ENCODE peak calls at places on chromosome 9, in six cellular contexts. B is foreskin fibroblast, V is HCT116, C is HL-60, R is stomach, M is fibroblast of lung. T is an unnamed sample.

GRCh38 chr9:134550584-134550983 is 91.0 kb upstream of the COL5A1 start:
- DNase-seq in B (no peak), M (no peak), R (no peak), V (no peak), C (no peak), T (no peak)

GRCh38 chr9:122754825-122755224 is 12.7 kb downstream of the OR1L6 start:
- DNase-seq in C (no peak), R (no peak), V (no peak), M (no peak), B (no peak), T (no peak)

GRCh38 chr9:10855847-10856246 is 243.0 kb upstream of the PTPRD start:
- DNase-seq in M (no peak), B (no peak), C (no peak), V (no peak), R (no peak), T (peak)

GRCh38 chr9:95085861-95086563 is 231.5 kb downstream of the FANCC start:
- DNase-seq in M (no peak), B (no peak), C (no peak), R (peak), V (no peak), T (no peak)

GRCh38 chr9:107100591-107100990 is 182.5 kb upstream of the RAD23B start:
- DNase-seq in M (no peak), V (no peak), C (no peak), R (no peak), B (no peak), T (no peak)

GRCh38 chr9:13324988-13325387 is 45.5 kb upstream of the MPDZ start:
- DNase-seq in M (peak), C (no peak), V (no peak), R (no peak), B (peak), T (peak)

GRCh38 chr9:120397453-120397852 is 182.5 kb downstream of the CDK5RAP2 start:
- DNase-seq in B (no peak), M (no peak), R (no peak), V (no peak), C (no peak), T (no peak)

GRCh38 chr9:36597412-36598178 is 24.9 kb downstream of the MELK start:
- DNase-seq in B (peak), C (no peak), M (peak), V (peak), R (no peak), T (peak)

GRCh38 chr9:935348-935965 is 41.0 kb upstream of the DMRT3 start:
- DNase-seq in C (no peak), V (no peak), R (no peak), M (peak), B (peak), T (no peak)

GRCh38 chr9:11149065-11149464 is 536.3 kb upstream of the PTPRD start:
- DNase-seq in M (no peak), B (no peak), V (no peak), R (no peak), C (no peak), T (no peak)

GRCh38 chr9:72361227-72361626 is 3.8 kb downstream of the ZFAND5 start:
- DNase-seq in B (no peak), V (no peak), C (no peak), M (no peak), R (no peak), T (no peak)

GRCh38 chr9:9819886-9820285 is 792.9 kb downstream of the PTPRD start:
- DNase-seq in B (no peak), M (peak), R (no peak), V (no peak), C (no peak), T (peak)

DNA sequence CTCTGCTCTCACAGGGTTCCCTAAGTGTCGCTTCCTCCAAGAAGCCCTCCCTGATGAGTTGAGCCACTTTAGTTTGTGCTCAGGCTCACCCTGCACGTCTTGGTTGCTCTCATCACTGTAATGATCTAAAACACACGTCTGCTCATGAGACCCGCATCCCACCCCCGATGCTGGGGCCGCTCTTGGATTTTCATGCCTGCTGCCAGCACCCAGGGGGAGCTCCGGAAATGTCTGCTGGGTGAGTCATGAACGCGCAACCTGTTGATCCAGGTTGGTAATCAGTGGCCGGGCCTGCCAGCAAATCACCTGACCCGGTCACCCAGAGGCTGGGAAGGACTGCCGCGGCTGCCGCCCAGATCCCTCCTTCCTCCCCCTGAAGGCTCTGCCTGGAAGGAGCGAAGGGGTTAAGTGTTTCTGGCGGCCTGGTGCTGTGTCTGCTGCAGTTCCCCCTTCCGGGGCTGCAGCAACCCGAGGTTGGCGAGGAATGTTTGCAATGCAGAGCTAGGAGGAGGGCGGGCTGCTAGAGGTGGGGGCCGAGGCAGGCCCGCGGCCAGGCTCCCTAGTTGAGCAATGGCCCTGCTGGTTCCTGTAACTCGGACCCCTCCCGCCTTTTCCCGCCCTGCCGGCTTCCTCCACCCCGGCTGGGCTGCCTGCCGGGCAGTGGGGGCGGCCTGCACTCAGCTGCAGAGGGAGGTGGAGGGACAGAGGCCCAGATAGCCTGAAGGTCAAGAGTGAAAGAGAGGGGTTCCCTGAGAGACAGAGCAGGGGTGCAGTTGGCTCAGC is 156.1 kb upstream of the IER5L start:
- DNase-seq in R (peak), C (peak), M (peak), B (peak), V (peak), T (peak)
- TF ChIP-seq CTCF in R (no peak), C (no peak), M (no peak), B (no peak), V (no peak), T (no peak)

GRCh38 chr9:33227013-33227398 is 13.0 kb upstream of the SPINK4 start:
- DNase-seq in M (no peak), B (no peak), V (no peak), C (peak), R (peak), T (no peak)
- H3K4me3 ChIP-seq in M (no peak), B (no peak), V (no peak), C (no peak), R (no peak), T (no peak)

GRCh38 chr9:86097510-86098224 is 1.7 kb downstream of the GOLM1 start:
- DNase-seq in M (no peak), C (no peak), V (no peak), B (no peak), R (no peak), T (peak)

GRCh38 chr9:86099695-86100364 is 472 bp upstream of the GOLM1 start:
- DNase-seq in M (peak), C (peak), V (peak), B (peak), R (peak), T (peak)

GRCh38 chr9:86096382-86096781 is 3.0 kb downstream of the GOLM1 start:
- DNase-seq in R (no peak), B (peak), C (no peak), M (peak), V (no peak), T (peak)

GRCh38 chr9:86102626-86103025 is 3.3 kb upstream of the GOLM1 start:
- DNase-seq in R (no peak), C (no peak), M (no peak), B (no peak), V (no peak), T (no peak)

DNA sequence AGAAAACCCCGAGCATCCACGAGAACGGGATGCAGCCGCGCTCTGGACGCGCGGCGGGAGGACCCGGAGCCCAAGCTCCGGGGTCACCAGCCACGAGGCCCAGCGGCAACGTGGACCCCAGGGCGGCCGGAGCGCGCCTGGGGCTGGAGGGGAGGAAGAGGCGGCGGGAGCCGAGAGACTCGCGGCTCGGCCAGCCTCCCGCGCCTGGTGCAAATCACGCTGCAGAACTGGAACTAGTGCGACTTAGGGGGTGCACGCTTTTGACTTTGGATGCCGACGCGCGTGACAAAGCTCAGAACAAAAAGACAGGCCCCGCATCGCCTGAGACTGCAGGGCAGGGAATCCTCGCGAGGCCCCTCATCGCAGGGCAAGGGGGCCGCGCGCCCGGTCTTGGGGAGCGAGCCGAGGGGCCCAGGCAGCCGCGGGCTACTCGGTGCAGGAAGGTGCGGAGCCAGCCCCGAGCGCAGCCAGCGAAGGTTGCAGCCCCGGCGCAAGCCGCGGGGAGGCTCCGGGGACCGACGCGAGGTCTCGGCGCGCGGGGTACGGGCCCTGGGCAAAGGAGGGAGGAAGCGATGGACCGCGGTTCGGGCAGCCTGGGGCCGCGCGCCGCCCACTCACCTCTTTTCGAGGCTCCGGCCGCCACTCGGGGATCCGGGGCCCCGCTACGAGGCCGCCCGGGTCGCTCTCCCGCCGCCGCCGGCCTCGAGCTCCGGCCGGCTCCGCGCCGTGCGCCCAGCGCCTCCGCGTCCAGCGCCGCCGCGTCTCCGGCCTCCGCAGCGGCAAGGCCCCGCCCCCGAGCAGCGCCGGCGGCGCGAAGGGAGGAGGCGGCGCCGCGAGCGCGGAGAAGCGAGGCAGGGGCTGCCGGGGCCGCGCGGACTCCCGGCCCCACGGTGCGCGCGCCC is at the start of gene GOLM1:
- DNase-seq in C (peak), B (peak), R (peak), V (no peak), M (peak), T (peak)
- TF ChIP-seq CTCF in C (no peak), B (no peak), R (no peak), V (peak), M (peak), T (peak)

GRCh38 chr9:131613921-131614320 is 68.6 kb downstream of the PRRT1B start:
- DNase-seq in M (no peak), B (no peak), C (no peak), R (no peak), V (no peak), T (no peak)
- H3K4me3 ChIP-seq in M (no peak), B (no peak), C (no peak), R (no peak), V (no peak), T (no peak)

DNA sequence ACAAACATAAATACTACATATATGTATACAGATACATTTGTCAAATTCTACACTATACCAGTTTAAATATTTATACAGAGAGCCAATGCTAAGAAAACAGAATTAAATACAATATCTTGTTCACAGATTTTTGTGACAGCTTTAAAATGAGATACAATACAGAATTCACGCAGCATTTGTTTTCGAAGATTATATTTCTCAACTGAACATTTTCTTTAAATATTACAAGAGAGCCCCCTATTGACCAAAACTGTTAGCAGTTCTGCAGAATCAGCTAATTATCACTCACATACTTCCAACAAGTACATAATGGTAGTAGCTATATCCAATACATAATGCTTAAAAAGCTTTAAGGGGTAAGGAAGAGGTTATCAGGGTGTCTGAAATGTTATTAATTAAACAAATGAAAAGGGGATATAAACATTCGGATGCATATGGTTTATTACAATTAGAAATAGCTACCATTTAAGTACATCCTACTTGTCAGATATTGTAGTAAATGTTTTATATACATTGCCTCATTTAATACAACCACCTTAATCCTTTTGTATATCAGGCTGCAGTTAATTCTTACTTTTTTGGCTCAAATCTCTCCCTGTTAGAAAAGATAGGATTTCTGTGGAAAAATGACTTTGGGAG is 31.7 kb downstream of the ZDHHC21 start:
- DNase-seq in C (no peak), B (peak), V (no peak), R (no peak), M (peak), T (peak)
- TF ChIP-seq CTCF in C (no peak), B (peak), V (peak), R (no peak), M (peak), T (peak)

GRCh38 chr9:121696935-121697334 is 45.5 kb downstream of the DAB2IP start:
- DNase-seq in B (no peak), C (no peak), R (no peak), M (no peak), V (no peak), T (no peak)

GRCh38 chr9:121699271-121700164 is 48.1 kb downstream of the DAB2IP start:
- DNase-seq in R (peak), C (peak), B (peak), V (no peak), M (peak), T (peak)

GRCh38 chr9:121700165-121700830 is 48.9 kb downstream of the DAB2IP start:
- DNase-seq in V (no peak), B (peak), C (no peak), R (peak), M (peak), T (peak)

GRCh38 chr9:121700831-121701419 is 49.5 kb downstream of the DAB2IP start:
- DNase-seq in C (no peak), B (peak), V (no peak), R (no peak), M (no peak), T (no peak)

GRCh38 chr9:121698627-121699270 is 47.3 kb downstream of the DAB2IP start:
- DNase-seq in B (peak), M (peak), V (no peak), C (no peak), R (no peak), T (no peak)
- H3K4me3 ChIP-seq in B (peak), M (peak), V (peak), C (no peak), R (peak), T (peak)

GRCh38 chr9:136345281-136346156 is 18.0 kb downstream of the DNLZ start:
- DNase-seq in B (peak), C (no peak), M (peak), V (no peak), R (peak), T (peak)
- TF ChIP-seq CTCF in B (peak), C (no peak), M (peak), V (peak), R (no peak), T (peak)

DNA sequence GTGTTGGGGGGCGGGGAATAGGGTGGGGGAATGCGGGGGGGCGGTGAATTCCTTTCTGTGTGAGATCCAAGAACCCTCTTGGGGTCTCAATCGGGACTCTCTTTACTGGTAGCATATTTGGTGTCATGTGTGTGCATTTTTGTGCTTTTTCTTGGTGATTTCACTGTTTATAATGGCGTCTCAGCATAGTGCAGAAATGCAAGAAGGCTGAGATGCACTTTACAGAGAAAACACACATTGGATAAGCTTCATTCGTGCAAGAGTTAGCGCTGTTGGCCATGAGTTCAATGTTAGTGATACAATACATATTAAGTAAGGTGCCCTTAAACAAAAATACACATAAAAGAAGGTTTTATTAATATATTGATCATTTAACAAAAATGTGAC is 771 bp upstream of the ENTPD8 start:
- DNase-seq in M (no peak), V (no peak), R (no peak), B (no peak), C (no peak), T (no peak)
- H3K4me3 ChIP-seq in M (no peak), V (peak), R (peak), B (peak), C (no peak), T (no peak)

GRCh38 chr9:90423661-90424193 is 218.9 kb downstream of the DIRAS2 start:
- DNase-seq in V (no peak), B (no peak), M (peak), R (no peak), C (no peak), T (peak)

GRCh38 chr9:90421786-90422185 is 220.8 kb downstream of the DIRAS2 start:
- DNase-seq in M (no peak), B (no peak), V (no peak), C (no peak), R (no peak), T (no peak)

GRCh38 chr9:90420714-90421513 is 221.7 kb downstream of the DIRAS2 start:
- DNase-seq in M (peak), V (no peak), C (no peak), B (no peak), R (no peak), T (peak)

GRCh38 chr9:90420211-90420610 is 222.4 kb downstream of the DIRAS2 start:
- DNase-seq in C (no peak), V (no peak), R (no peak), B (no peak), M (no peak), T (no peak)
- TF ChIP-seq CTCF in C (no peak), V (no peak), R (no peak), B (no peak), M (no peak), T (no peak)